ENCODE peak calls at places on chromosomes 16 and 17, in nine cellular contexts. Q, E, U, T, D, B, G, S and A are unnamed samples.
A peak's percentile ranks its signal among the peaks of the same experiment; 100 is the strongest.

GRCh38 chr16:14199624-14200023 is 128.5 kb downstream of the MRTFB start:
- DNase-seq in Q (no peak), E (no peak), U (peak; percentile 23), T (no peak), D (no peak), B (no peak), G (no peak), S (no peak), A (no peak)

GRCh38 chr16:69501956-69502457 is 63.8 kb upstream of the NFAT5 start:
- DNase-seq in Q (no peak), E (no peak), U (no peak), T (no peak), D (no peak), B (no peak), G (no peak), S (no peak), A (peak; percentile 59)

GRCh38 chr17:65495255-65496060 is 66.0 kb downstream of the AXIN2 start:
- DNase-seq in Q (no peak), E (peak; percentile 47), U (no peak), T (no peak), D (no peak), B (no peak), G (no peak), S (no peak), A (no peak)

GRCh38 chr17:68512967-68513474 is 791 bp downstream of the PRKAR1A start:
- DNase-seq in Q (no peak), E (peak; percentile 49), U (peak; percentile 69), T (peak; percentile 16), D (no peak), B (peak; percentile 17), G (no peak), S (no peak), A (no peak)

GRCh38 chr17:77319211-77320031 is 178.7 kb downstream of the SEC14L1 start:
- DNase-seq in Q (peak; percentile 49), E (no peak), U (peak; percentile 99), T (no peak), D (no peak), B (peak; percentile 52), G (peak; percentile 77), S (peak; percentile 57), A (peak; percentile 84)

GRCh38 chr17:13031718-13032350 is 14.0 kb upstream of the ELAC2 start:
- DNase-seq in Q (no peak), E (peak; percentile 12), U (peak; percentile 77), T (peak; percentile 36), D (no peak), B (peak; percentile 45), G (peak; percentile 50), S (no peak), A (peak; percentile 53)

GRCh38 chr17:13421581-13421980 is 180.1 kb downstream of the HS3ST3A1 start:
- DNase-seq in Q (no peak), E (no peak), U (peak; percentile 73), T (peak; percentile 12), D (no peak), B (no peak), G (no peak), S (no peak), A (no peak)

GRCh38 chr17:82377924-82378740 is 6.6 kb downstream of the UTS2R start:
- DNase-seq in Q (no peak), E (no peak), U (no peak), T (no peak), D (no peak), B (no peak), G (no peak), S (no peak), A (no peak)

GRCh38 chr17:20083460-20083859 is 74.3 kb downstream of the SPECC1 start:
- DNase-seq in Q (no peak), E (no peak), U (peak; percentile 42), T (no peak), D (no peak), B (no peak), G (no peak), S (no peak), A (no peak)

GRCh38 chr17:59513934-59514841 is 51.2 kb upstream of the DHX40 start:
- DNase-seq in Q (no peak), E (peak; percentile 98), U (peak; percentile 65), T (peak; percentile 79), D (no peak), B (no peak), G (no peak), S (peak; percentile 44), A (no peak)

GRCh38 chr16:52095466-52095865 is 451.5 kb downstream of the TOX3 start:
- DNase-seq in Q (no peak), E (peak; percentile 88), U (no peak), T (no peak), D (no peak), B (no peak), G (no peak), S (no peak), A (no peak)

GRCh38 chr17:18262111-18262510 is 1.6 kb downstream of the MIEF2 start:
- DNase-seq in Q (no peak), E (no peak), U (peak; percentile 53), T (no peak), D (no peak), B (no peak), G (no peak), S (no peak), A (no peak)